ENCODE peak calls at places on chromosomes 1 and 21, in eight cellular contexts. G is hepatocyte, S is MM.1S, Z is OCI-LY7, R is GM23338, M is PC-3, N is SK-N-SH, X is HCT116. F is an unnamed sample. For H3K9me2, the result is how much of the 10 kb centered on the place peaks cover.

GRCh38 chr1:201020647-201021332 is 2.7 kb downstream of the KIF21B start:
- DNase-seq in G (no peak), S (peak), Z (peak), R (peak), M (peak), N (peak), X (no peak), F (peak)

GRCh38 chr1:20089328-20090077 is 19.5 kb downstream of the PLA2G5 start:
- DNase-seq in G (no peak), S (peak), Z (no peak), R (peak), M (no peak), N (no peak), X (peak), F (no peak)

GRCh38 chr1:223714421-223714724 is 2.0 kb downstream of the CAPN2 start:
- DNase-seq in G (no peak), S (no peak), Z (no peak), R (no peak), M (no peak), N (no peak), X (no peak), F (no peak)

GRCh38 chr1:168288311-168289052 is 7.8 kb downstream of the TBX19 start:
- DNase-seq in G (no peak), S (no peak), Z (no peak), R (no peak), M (peak), N (no peak), X (no peak), F (peak)

GRCh38 chr1:196381544-196381943 is 226.7 kb downstream of the KCNT2 start:
- DNase-seq in G (no peak), S (no peak), Z (no peak), R (no peak), M (no peak), N (no peak), X (no peak), F (no peak)

GRCh38 chr1:218656301-218657037 is 311.3 kb downstream of the TGFB2 start:
- DNase-seq in G (no peak), S (no peak), Z (no peak), R (no peak), M (peak), N (no peak), X (no peak), F (no peak)

GRCh38 chr1:172699111-172699510 is 40.2 kb downstream of the FASLG start:
- DNase-seq in G (no peak), S (peak), Z (no peak), R (no peak), M (peak), N (no peak), X (no peak), F (peak)

GRCh38 chr1:66240491-66241484 is 293.2 kb upstream of the SGIP1 start:
- DNase-seq in G (no peak), S (no peak), Z (no peak), R (no peak), M (no peak), N (no peak), X (no peak), F (no peak)

GRCh38 chr1:39214998-39215873 is 10.7 kb downstream of the MACF1 start:
- DNase-seq in G (peak), S (peak), Z (peak), R (no peak), M (no peak), N (no peak), X (no peak), F (no peak)

GRCh38 chr1:83815348-83815747 is 183.6 kb downstream of the TTLL7 start:
- DNase-seq in G (peak), S (no peak), Z (no peak), R (no peak), M (no peak), N (no peak), X (no peak), F (no peak)

GRCh38 chr1:245016700-245017099 is 138.1 kb upstream of the KIF26B start:
- DNase-seq in G (no peak), S (no peak), Z (no peak), R (no peak), M (no peak), N (no peak), X (no peak), F (no peak)

GRCh38 chr21:20875741-20876140 is 122.5 kb upstream of the NCAM2 start:
- DNase-seq in G (peak), S (no peak), Z (no peak), R (peak), M (peak), N (no peak), X (no peak), F (no peak)

DNA sequence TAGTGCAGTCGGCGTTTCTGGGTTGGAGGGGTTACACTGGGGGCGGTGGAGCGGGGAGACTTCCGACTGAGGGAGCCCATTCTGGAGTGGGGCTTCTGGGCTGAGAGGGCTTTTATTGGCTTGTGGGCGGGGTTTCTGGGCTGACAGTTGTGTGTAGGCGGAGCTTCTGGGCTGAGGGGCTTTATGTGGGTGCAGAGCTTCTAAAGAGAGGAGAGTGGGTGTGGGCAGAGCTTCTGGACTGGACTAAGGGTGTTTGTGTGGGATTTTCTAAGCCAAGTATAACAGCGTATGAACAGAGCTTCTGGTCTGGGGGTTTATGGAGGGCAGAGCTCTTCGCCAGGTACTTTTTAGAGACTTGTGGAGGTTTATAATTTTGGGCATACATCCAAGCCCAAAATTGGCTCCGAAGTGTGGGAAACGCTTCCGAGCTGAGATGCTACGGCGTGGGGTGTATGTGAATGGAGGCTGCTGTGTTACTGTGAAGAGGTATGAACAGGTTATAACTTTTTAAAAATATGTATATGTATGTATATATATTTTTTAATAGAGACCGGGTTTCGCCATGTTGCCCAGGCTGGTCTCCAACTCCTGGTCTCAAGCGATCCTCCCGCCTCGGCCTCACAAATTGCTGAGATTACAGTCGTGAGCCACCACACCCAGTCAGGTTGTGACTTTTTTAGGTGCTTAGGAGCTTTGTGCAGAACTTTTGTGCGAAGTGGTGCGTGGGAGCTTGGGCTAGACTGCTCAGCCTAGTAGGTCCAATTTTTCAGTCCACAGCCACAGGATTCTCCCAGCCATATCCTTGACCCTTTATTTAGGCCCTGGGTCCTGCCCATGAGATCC is 869 bp downstream of the TMEM39B start:
- DNase-seq in G (no peak), S (no peak), Z (no peak), R (peak), M (no peak), N (no peak), X (no peak), F (no peak)
- TF ChIP-seq CTCF in G (peak), S (no peak), Z (peak), R (no peak), M (peak), N (peak), X (no peak), F (no peak)

GRCh38 chr1:8004113-8004802 is 21.9 kb downstream of the ERRFI1 start:
- DNase-seq in G (no peak), S (no peak), Z (no peak), R (peak), M (no peak), N (no peak), X (no peak), F (no peak)
- H3K27ac ChIP-seq in G (peak), S (no peak), Z (no peak), R (peak), M (peak), N (peak), X (peak), F (peak)

DNA sequence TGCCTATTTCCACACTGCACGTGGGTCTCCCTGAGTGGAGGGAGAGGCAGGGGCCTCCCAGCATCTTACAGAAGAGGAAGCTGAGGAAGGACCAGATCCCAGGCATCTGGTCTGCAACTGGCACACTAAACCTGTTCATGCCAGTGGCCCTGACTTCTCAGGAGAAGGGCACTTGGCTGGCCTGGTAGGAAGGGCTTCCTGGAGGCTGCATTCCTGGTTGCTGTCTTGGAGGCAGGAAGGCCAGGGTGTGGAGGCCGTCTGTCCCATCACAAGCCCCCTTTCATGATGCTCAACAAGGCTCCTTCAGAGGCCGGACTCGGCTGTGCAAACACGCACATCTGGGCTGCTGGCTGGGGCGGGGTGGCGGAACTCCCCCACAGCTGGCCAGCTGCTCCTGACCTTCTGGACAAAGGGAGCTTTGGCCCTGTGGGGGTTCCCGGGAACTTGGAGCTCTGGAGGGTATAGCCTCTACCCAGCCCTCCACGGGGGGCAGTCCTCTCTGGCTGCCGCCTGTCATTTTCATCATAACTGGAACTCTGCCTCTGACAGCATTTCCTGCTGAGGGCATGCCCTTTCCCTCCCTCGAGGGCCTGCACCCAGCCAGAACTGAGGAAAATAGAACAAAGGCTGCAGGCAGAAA is 39.2 kb upstream of the POU3F1 start:
- DNase-seq in G (no peak), S (no peak), Z (no peak), R (no peak), M (no peak), N (no peak), X (no peak), F (no peak)
- H3K9me2 ChIP-seq in G (under half), S (under half), Z (under half), R (under half), M (under half), N (under half), X (under half), F (under half)

GRCh38 chr1:228463559-228464455 is 23.4 kb upstream of the RNF187 start:
- DNase-seq in G (peak), S (peak), Z (peak), R (peak), M (no peak), N (peak), X (peak), F (peak)
- TF ChIP-seq CTCF in G (no peak), S (peak), Z (peak), R (peak), M (peak), N (peak), X (no peak), F (no peak)

GRCh38 chr1:53906121-53906520 is 12.1 kb downstream of the DIO1 start:
- DNase-seq in G (no peak), S (no peak), Z (no peak), R (no peak), M (no peak), N (no peak), X (no peak), F (no peak)

GRCh38 chr1:53905509-53905908 is 11.5 kb downstream of the DIO1 start:
- DNase-seq in G (no peak), S (no peak), Z (no peak), R (no peak), M (no peak), N (no peak), X (no peak), F (no peak)

GRCh38 chr1:53911442-53911841 is 17.5 kb downstream of the DIO1 start:
- DNase-seq in G (no peak), S (no peak), Z (no peak), R (no peak), M (no peak), N (no peak), X (no peak), F (no peak)

GRCh38 chr1:53913352-53914043 is 19.5 kb downstream of the DIO1 start:
- DNase-seq in G (no peak), S (no peak), Z (no peak), R (peak), M (no peak), N (no peak), X (no peak), F (no peak)

DNA sequence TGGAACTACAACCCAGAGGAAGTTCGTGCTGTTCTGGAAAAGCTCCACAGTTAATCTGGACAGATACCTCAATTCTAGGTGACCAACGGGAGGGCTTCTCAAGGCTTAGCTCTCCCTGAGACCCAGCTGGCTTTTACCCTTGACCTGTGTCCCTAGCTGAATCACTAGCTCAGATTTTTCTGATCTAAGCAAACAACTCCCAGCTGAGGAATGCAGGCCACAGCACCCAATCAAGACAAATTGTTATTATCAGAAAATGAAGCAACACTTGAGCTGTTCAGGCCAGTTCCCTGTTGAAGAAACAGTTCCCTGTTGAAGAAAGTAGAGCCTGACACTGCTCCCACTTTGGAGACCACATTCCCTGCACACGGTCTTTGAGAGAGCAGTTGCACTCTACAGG is 16.0 kb downstream of the DIO1 start:
- DNase-seq in G (peak), S (no peak), Z (no peak), R (no peak), M (no peak), N (no peak), X (no peak), F (no peak)
- H3K27ac ChIP-seq in G (peak), S (no peak), Z (no peak), R (no peak), M (no peak), N (no peak), X (no peak), F (peak)

DNA sequence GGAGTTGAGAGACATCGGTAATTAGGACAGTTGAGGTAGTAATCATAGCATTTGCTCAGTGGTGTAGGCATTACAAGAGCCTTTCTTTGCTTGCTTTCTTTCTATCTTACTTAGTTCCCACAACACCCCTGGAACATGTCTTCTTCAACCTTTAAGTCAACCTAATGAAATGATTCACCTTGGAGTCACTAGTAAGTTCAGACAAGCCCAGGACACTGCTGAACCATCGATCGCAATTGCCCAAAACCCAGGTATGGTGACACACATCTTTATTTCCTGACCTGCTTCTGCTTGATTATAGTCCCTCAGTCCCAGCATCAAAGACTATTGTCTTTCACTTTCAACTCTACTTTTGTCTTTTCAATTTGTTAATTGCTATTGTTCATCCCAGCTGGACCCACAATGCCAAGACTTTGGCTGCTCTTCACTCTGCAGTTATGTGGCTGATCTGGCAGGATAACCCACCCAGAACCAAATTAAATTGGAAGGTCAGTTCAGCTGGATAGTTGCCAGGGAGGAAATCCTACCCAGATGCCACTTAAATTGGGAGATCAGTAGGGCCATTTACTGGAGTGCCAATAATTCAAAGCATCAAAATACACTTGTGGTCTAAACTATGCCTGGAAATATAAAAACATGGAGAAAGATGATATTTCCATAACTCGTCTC is 272.9 kb downstream of the RWDD3 start:
- DNase-seq in G (no peak), S (no peak), Z (no peak), R (no peak), M (no peak), N (peak), X (no peak), F (no peak)
- H3K9me2 ChIP-seq in G (under half), S (under half), Z (under half), R (under half), M (under half), N (under half), X (under half), F (under half)

GRCh38 chr1:109075531-109076490 is at the start of gene TAF13:
- DNase-seq in G (peak), S (peak), Z (peak), R (peak), M (peak), N (peak), X (peak), F (peak)
- TF ChIP-seq CTCF in G (no peak), S (no peak), Z (peak), R (no peak), M (no peak), N (peak), X (no peak), F (peak)